ENCODE peak calls at places on chromosomes 4 and X, in ten cellular contexts. V, P, X, W, Y, D, A, J, Q and C are unnamed samples.

GRCh38 chrX:107684956-107685385 is 56.7 kb downstream of the PRPS1 start:
- DNase-seq in D (peak), A (peak), W (no peak), X (no peak), Q (no peak), P (no peak), Y (peak), V (no peak), J (peak), C (no peak)

GRCh38 chrX:95539041-95539440 is 1145.6 kb upstream of the DIAPH2 start:
- DNase-seq in J (no peak), D (no peak), X (no peak), A (no peak), W (no peak), Q (no peak), Y (no peak), V (no peak), P (no peak), C (peak)

GRCh38 chr4:36439556-36439955 is 158.1 kb downstream of the DTHD1 start:
- DNase-seq in Q (no peak), D (no peak), A (no peak), V (no peak), Y (no peak), X (no peak), W (no peak), P (no peak), J (no peak), C (no peak)

GRCh38 chrX:110394653-110395052 is 36.0 kb downstream of the RTL9 start:
- DNase-seq in A (no peak), P (no peak), X (no peak), V (peak), Q (no peak), J (no peak), Y (no peak), W (no peak), D (no peak), C (peak)

GRCh38 chrX:74535211-74535621 is 79.2 kb downstream of the RLIM start:
- DNase-seq in Q (peak), A (peak), P (no peak), V (no peak), Y (no peak), J (peak), D (no peak), X (no peak), W (no peak), C (peak)

GRCh38 chr4:48639816-48640215 is 140.3 kb downstream of the FRYL start:
- DNase-seq in X (no peak), Y (no peak), Q (no peak), P (no peak), D (no peak), W (no peak), V (no peak), A (no peak), J (no peak), C (no peak)

GRCh38 chrX:39248330-39248729 is 447.1 kb downstream of the MID1IP1 start:
- DNase-seq in Y (no peak), P (no peak), J (no peak), V (no peak), D (no peak), A (no peak), X (no peak), Q (no peak), W (no peak), C (no peak)

GRCh38 chr4:87559090-87559837 is 30.1 kb upstream of the SPARCL1 start:
- DNase-seq in P (no peak), J (peak), D (peak), Y (no peak), X (no peak), V (no peak), W (no peak), Q (no peak), A (peak), C (no peak)

GRCh38 chrX:119467842-119468185 is 430 bp upstream of the SLC25A5 start:
- DNase-seq in W (no peak), Q (no peak), D (no peak), J (no peak), P (no peak), X (no peak), Y (no peak), V (no peak), A (no peak), C (no peak)

GRCh38 chr4:169270810-169271691 is at the start of gene SH3RF1:
- DNase-seq in W (peak), P (no peak), X (peak), J (peak), Y (peak), Q (no peak), V (peak), A (peak), D (peak), C (peak)

GRCh38 chrX:20265221-20265725 is 1.4 kb downstream of the RPS6KA3 start:
- DNase-seq in X (peak), Y (peak), W (peak), P (no peak), Q (peak), J (peak), A (peak), V (no peak), D (peak), C (peak)

GRCh38 chr4:32207456-32207855 is 1487.3 kb downstream of the PCDH7 start:
- DNase-seq in A (no peak), V (no peak), Y (no peak), J (no peak), X (no peak), P (no peak), Q (no peak), D (no peak), W (no peak), C (no peak)

GRCh38 chr4:82284475-82284857 is 89.3 kb downstream of the HNRNPD start:
- DNase-seq in Y (no peak), W (no peak), X (no peak), Q (no peak), D (no peak), P (no peak), J (no peak), A (no peak), V (no peak), C (no peak)

GRCh38 chr4:105715692-105716278 is 7.2 kb downstream of the GSTCD start:
- DNase-seq in D (no peak), Q (peak), X (no peak), A (no peak), W (peak), V (no peak), Y (no peak), J (no peak), P (no peak), C (peak)

GRCh38 chr4:123939621-123940020 is 543.0 kb downstream of the SPRY1 start:
- DNase-seq in W (no peak), X (no peak), A (no peak), J (no peak), Q (peak), D (no peak), Y (no peak), V (peak), P (no peak), C (no peak)

GRCh38 chr4:169485791-169486742 is 126.3 kb downstream of the NEK1 start:
- DNase-seq in P (no peak), W (peak), J (peak), A (peak), V (no peak), X (no peak), Y (no peak), D (no peak), Q (peak), C (peak)

GRCh38 chr4:84661191-84661944 is 78.4 kb downstream of the CDS1 start:
- DNase-seq in Y (no peak), Q (no peak), W (no peak), V (no peak), D (no peak), A (no peak), P (no peak), J (no peak), X (no peak), C (no peak)

GRCh38 chr4:119037709-119038463 is 97.7 kb upstream of the MYOZ2 start:
- DNase-seq in J (no peak), D (no peak), X (no peak), P (no peak), W (no peak), V (no peak), Y (no peak), Q (no peak), A (no peak), C (no peak)

GRCh38 chr4:159272341-159273125 is 169.7 kb downstream of the RAPGEF2 start:
- DNase-seq in Q (no peak), P (no peak), V (no peak), D (no peak), X (no peak), Y (no peak), W (no peak), A (no peak), J (no peak), C (no peak)

GRCh38 chr4:55546633-55547460 is at the start of gene CLOCK:
- DNase-seq in X (peak), D (peak), V (peak), Q (peak), A (peak), Y (peak), J (peak), P (no peak), W (peak), C (peak)

GRCh38 chrX:23783569-23784486 is 855 bp downstream of the SAT1 start:
- DNase-seq in P (no peak), W (no peak), X (no peak), Y (no peak), J (peak), D (no peak), Q (no peak), A (no peak), V (no peak), C (peak)

GRCh38 chrX:47502591-47503222 is 19.7 kb upstream of the ZNF41 start:
- DNase-seq in D (no peak), V (no peak), P (no peak), Q (no peak), W (no peak), X (no peak), J (no peak), A (no peak), Y (no peak), C (no peak)

GRCh38 chrX:120522820-120523219 is 37.9 kb downstream of the CUL4B start:
- DNase-seq in Y (no peak), A (no peak), Q (no peak), P (no peak), W (no peak), D (no peak), J (no peak), V (no peak), X (no peak), C (peak)

GRCh38 chr4:139761461-139761860 is 95.8 kb downstream of the MGST2 start:
- DNase-seq in Y (no peak), J (no peak), V (no peak), W (peak), Q (peak), P (no peak), X (no peak), A (no peak), D (no peak), C (no peak)

GRCh38 chr4:172168888-172169287 is 355.7 kb downstream of the GALNTL6 start:
- DNase-seq in V (no peak), D (no peak), Q (no peak), A (no peak), J (no peak), Y (no peak), P (no peak), W (no peak), X (no peak), C (no peak)

GRCh38 chr4:36079666-36080065 is 164.6 kb downstream of the ARAP2 start:
- DNase-seq in Q (no peak), Y (no peak), D (no peak), W (no peak), J (no peak), V (no peak), A (no peak), P (no peak), X (no peak), C (no peak)

GRCh38 chr4:125650557-125650956 is 335.8 kb downstream of the FAT4 start:
- DNase-seq in P (no peak), A (no peak), D (no peak), Y (no peak), W (no peak), J (no peak), Q (no peak), V (no peak), X (no peak), C (no peak)

GRCh38 chr4:24594887-24595286 is 10.5 kb upstream of the DHX15 start:
- DNase-seq in J (no peak), V (no peak), P (no peak), W (peak), A (no peak), X (no peak), D (no peak), Y (no peak), Q (no peak), C (no peak)

GRCh38 chrX:46978341-46979291 is 66.4 kb downstream of the JADE3 start:
- DNase-seq in A (peak), V (peak), Y (peak), D (peak), P (peak), J (peak), W (peak), Q (peak), X (peak), C (peak)

GRCh38 chrX:149131780-149132179 is 373.3 kb downstream of the IDS start:
- DNase-seq in W (no peak), A (no peak), X (no peak), Q (no peak), V (no peak), J (no peak), Y (no peak), D (no peak), P (no peak), C (no peak)

GRCh38 chr4:189912170-189912569 is 28.5 kb upstream of the FRG1 start:
- DNase-seq in V (no peak), Y (no peak), J (peak), W (no peak), A (no peak), X (no peak), Q (no peak), P (no peak), D (no peak), C (no peak)

GRCh38 chr4:98657531-98658286 is 702 bp downstream of the TSPAN5 start:
- DNase-seq in V (peak), P (no peak), J (peak), Y (no peak), X (no peak), Q (no peak), A (peak), W (peak), D (no peak), C (peak)

GRCh38 chr4:98659106-98659592 is 738 bp upstream of the TSPAN5 start:
- DNase-seq in J (no peak), D (no peak), X (no peak), V (no peak), Q (no peak), P (no peak), Y (no peak), A (peak), W (peak), C (peak)

GRCh38 chr4:98659741-98660507 is 1.5 kb upstream of the TSPAN5 start:
- DNase-seq in Q (no peak), A (no peak), V (peak), X (no peak), P (no peak), W (peak), J (no peak), D (no peak), Y (no peak), C (peak)

GRCh38 chr4:98656443-98656842 is 2.0 kb downstream of the TSPAN5 start:
- DNase-seq in P (no peak), D (no peak), A (no peak), W (no peak), Y (no peak), J (no peak), Q (no peak), V (no peak), X (no peak), C (no peak)

DNA sequence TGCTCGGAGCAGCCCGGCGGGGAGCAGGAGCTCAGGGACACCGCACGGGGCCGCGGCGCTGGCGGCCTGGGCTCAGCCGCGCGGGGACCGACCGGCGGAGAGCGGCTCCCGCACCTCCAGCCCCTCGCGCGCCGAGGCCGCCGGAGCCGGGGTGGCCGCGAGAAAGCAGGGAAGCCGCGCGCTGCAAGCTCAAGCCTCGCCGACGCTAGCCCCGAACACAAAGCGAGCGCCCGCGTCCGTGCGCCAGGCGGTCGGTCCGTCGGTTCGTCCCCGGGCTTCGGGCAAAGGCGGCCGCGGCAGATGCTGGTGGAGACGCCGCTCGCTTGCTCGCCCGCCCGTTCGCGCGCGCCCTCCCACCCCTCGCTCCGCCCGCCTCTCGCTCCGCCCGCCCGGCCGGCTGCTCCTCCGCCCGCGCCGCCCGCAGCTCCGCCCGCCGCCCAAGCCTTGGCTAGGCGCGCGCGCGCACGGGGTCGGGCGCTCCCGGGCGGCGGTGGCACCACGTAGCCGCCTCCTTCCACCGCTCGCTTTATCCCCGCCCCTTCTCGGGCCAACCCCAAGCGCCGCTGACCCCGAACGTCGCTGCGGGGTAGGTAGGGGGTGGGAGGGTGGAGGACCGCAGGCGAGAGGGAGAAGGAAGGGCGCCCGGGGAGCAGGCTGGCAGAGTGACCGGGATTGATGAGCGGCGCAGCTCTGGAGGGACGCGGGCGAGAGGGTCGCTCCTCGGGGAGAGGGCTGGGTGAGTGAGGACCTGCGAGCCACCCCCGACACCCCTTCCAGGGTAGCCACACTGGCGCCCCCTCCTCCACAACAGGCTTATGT is at the start of gene TSPAN5:
- DNase-seq in Q (peak), D (peak), X (peak), Y (peak), W (peak), J (peak), P (no peak), V (peak), A (peak), C (peak)
- TF ChIP-seq POLR2A in Q (no peak), D (no peak), X (no peak), Y (no peak), W (peak), J (peak), P (no peak), V (peak), A (no peak), C (peak)

GRCh38 chr4:7103031-7103598 is 35.3 kb upstream of the GRPEL1 start:
- DNase-seq in J (peak), W (peak), P (no peak), Q (peak), X (peak), D (peak), A (peak), Y (peak), V (peak), C (peak)
- TF ChIP-seq POLR2A in J (peak), W (peak), P (peak), Q (peak), X (peak), D (no peak), A (no peak), Y (no peak), V (peak), C (no peak)

DNA sequence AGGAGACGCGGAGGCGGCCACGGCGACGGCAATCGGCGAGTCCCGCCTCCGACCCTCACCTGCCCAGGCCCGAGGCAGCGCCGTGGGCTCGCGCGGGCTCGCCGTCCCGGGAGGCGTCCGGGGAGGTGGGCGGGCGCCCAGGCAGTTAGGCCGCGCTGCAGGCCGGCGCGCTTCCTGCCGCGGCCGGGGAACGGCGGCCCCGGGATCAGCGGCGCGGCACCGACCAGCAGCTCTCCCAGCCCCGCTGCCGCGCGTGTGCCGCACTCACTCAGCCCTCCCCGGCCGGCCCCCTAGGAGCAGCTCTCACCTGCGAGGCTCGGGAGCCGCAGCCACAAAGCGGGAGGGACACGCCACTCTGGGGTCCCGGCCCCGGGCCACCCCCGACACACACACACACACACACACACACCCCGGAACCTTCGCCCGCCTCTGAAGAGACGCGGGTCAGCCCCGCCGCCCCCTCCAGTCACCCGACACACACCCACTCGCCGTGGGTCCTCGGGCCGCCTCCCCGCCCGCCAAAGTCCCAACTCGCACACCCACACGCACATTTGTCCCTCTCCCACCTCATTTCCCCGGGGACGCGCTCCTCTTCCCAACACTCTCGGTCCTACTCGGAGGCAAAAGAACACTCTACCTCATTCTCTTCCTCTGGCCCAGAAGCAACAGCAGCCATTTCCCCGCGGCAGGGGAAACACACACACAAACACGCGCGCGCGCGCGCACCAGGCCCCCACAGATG is at the start of gene CNOT6L:
- DNase-seq in P (no peak), Q (peak), A (peak), Y (peak), V (peak), X (peak), W (peak), J (peak), D (peak), C (peak)
- TF ChIP-seq POLR2A in P (no peak), Q (no peak), A (no peak), Y (no peak), V (peak), X (peak), W (no peak), J (peak), D (no peak), C (peak)

GRCh38 chrX:130402211-130402684 is 461 bp downstream of the RBMX2 start:
- DNase-seq in Y (no peak), Q (no peak), X (no peak), W (no peak), V (no peak), P (no peak), D (no peak), J (no peak), A (no peak), C (no peak)

GRCh38 chrX:130401415-130402210 is at the start of gene RBMX2:
- DNase-seq in D (peak), X (peak), A (peak), Q (peak), P (peak), V (peak), Y (peak), J (peak), W (peak), C (peak)
- TF ChIP-seq POLR2A in D (no peak), X (peak), A (no peak), Q (peak), P (peak), V (peak), Y (no peak), J (peak), W (peak), C (peak)

GRCh38 chr4:107858158-107858742 is 33.5 kb downstream of the SGMS2 start:
- DNase-seq in P (no peak), Q (no peak), Y (no peak), A (no peak), W (no peak), J (no peak), V (no peak), X (no peak), D (no peak), C (no peak)
- TF ChIP-seq POLR2A in P (no peak), Q (no peak), Y (no peak), A (no peak), W (no peak), J (no peak), V (no peak), X (no peak), D (no peak), C (no peak)